ENCODE peak calls at places on chromosomes 4 and X, in eight cellular contexts. One of them, this sample, is unnamed.

GRCh38 chrX:25536307-25536970 is 520.7 kb upstream of the ARX start:
- DNase-seq in GM23248: no peak
- DNase-seq in breast epithelium: no peak
- DNase-seq in small intestine: no peak
- DNase-seq in OCI-LY7: no peak
- DNase-seq in AG04450: no peak
- DNase-seq in MM.1S: no peak
- DNase-seq in left ventricle myocardium inferior: no peak
- DNase-seq in this sample: no peak

GRCh38 chrX:47218920-47219815 is 687 bp downstream of the CDK16 start:
- DNase-seq in left ventricle myocardium inferior: peak; percentile 38
- DNase-seq in AG04450: no peak
- DNase-seq in small intestine: peak; percentile 47
- DNase-seq in GM23248: peak; percentile 47
- DNase-seq in MM.1S: peak; percentile 28
- DNase-seq in breast epithelium: no peak
- DNase-seq in OCI-LY7: peak; percentile 57
- DNase-seq in this sample: peak; percentile 9

GRCh38 chrX:63513825-63514574 is 162.9 kb upstream of the SPIN4 start:
- DNase-seq in left ventricle myocardium inferior: peak; percentile 16
- DNase-seq in GM23248: peak; percentile 84
- DNase-seq in breast epithelium: no peak
- DNase-seq in AG04450: peak; percentile 56
- DNase-seq in OCI-LY7: no peak
- DNase-seq in MM.1S: no peak
- DNase-seq in small intestine: no peak
- DNase-seq in this sample: peak; percentile 77

GRCh38 chr4:40055379-40055872 is 1.2 kb upstream of the N4BP2 start:
- DNase-seq in left ventricle myocardium inferior: no peak
- DNase-seq in OCI-LY7: no peak
- DNase-seq in GM23248: no peak
- DNase-seq in small intestine: no peak
- DNase-seq in AG04450: no peak
- DNase-seq in breast epithelium: no peak
- DNase-seq in MM.1S: no peak
- DNase-seq in this sample: no peak

GRCh38 chrX:43165343-43165920 is 387.5 kb upstream of the PPP1R2C start:
- DNase-seq in left ventricle myocardium inferior: no peak
- DNase-seq in OCI-LY7: no peak
- DNase-seq in breast epithelium: no peak
- DNase-seq in small intestine: no peak
- DNase-seq in MM.1S: no peak
- DNase-seq in AG04450: no peak
- DNase-seq in GM23248: no peak
- DNase-seq in this sample: no peak

GRCh38 chr4:54575919-54576318 is 81.8 kb upstream of the KIT start:
- DNase-seq in small intestine: no peak
- DNase-seq in AG04450: no peak
- DNase-seq in MM.1S: no peak
- DNase-seq in OCI-LY7: no peak
- DNase-seq in GM23248: no peak
- DNase-seq in breast epithelium: no peak
- DNase-seq in left ventricle myocardium inferior: no peak
- DNase-seq in this sample: no peak

GRCh38 chrX:115702982-115703381 is 142.0 kb downstream of the PLS3 start:
- DNase-seq in OCI-LY7: no peak
- DNase-seq in AG04450: no peak
- DNase-seq in small intestine: no peak
- DNase-seq in GM23248: no peak
- DNase-seq in breast epithelium: no peak
- DNase-seq in left ventricle myocardium inferior: no peak
- DNase-seq in MM.1S: no peak
- DNase-seq in this sample: no peak

GRCh38 chr4:40458683-40459082 is 123.5 kb downstream of the CHRNA9 start:
- DNase-seq in OCI-LY7: no peak
- DNase-seq in left ventricle myocardium inferior: no peak
- DNase-seq in breast epithelium: no peak
- DNase-seq in small intestine: no peak
- DNase-seq in GM23248: no peak
- DNase-seq in MM.1S: no peak
- DNase-seq in AG04450: no peak
- DNase-seq in this sample: no peak

DNA sequence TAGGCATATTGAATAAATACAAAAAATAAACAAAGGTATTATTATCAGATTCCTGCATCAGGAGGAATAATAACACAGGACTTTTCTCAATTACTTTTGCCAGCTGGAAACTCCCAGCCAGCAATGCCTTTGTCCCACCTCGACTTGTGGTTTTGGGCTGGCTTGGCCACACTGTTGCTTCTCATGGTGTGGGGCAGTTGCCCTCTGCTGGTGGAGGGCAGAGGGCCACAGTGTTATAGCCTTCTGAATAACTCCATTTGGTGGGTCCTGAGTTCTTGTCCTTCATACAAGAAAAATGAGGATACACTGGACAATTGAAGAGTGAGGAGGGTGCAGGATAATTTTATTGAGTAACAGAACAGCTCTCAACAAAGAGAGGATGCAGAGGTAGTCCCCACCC is 1206.0 kb upstream of the ADGRL3 start:
- DNase-seq in MM.1S: no peak
- DNase-seq in breast epithelium: no peak
- DNase-seq in AG04450: no peak
- DNase-seq in OCI-LY7: no peak
- DNase-seq in GM23248: no peak
- DNase-seq in left ventricle myocardium inferior: peak; percentile 14
- DNase-seq in small intestine: no peak
- DNase-seq in this sample: no peak
- H3K9me3 ChIP-seq in MM.1S: no peaks in the 10 kb centered on the region
- H3K9me3 ChIP-seq in breast epithelium: peaks cover 18% of the 10 kb centered on the region
- H3K9me3 ChIP-seq in AG04450: peaks cover 10% of the 10 kb centered on the region
- H3K9me3 ChIP-seq in OCI-LY7: peaks cover 5% of the 10 kb centered on the region
- H3K9me3 ChIP-seq in GM23248: peaks cover 6% of the 10 kb centered on the region
- H3K9me3 ChIP-seq in left ventricle myocardium inferior: peaks cover 26% of the 10 kb centered on the region
- H3K9me3 ChIP-seq in small intestine: no peaks in the 10 kb centered on the region
- H3K9me3 ChIP-seq in this sample: no peaks in the 10 kb centered on the region

GRCh38 chr4:95764961-95765360 is 74.9 kb upstream of the PDHA2 start:
- DNase-seq in left ventricle myocardium inferior: no peak
- DNase-seq in breast epithelium: no peak
- DNase-seq in AG04450: no peak
- DNase-seq in GM23248: no peak
- DNase-seq in small intestine: no peak
- DNase-seq in MM.1S: no peak
- DNase-seq in OCI-LY7: no peak
- DNase-seq in this sample: no peak
- H3K9me3 ChIP-seq in left ventricle myocardium inferior: peaks cover 13% of the 10 kb centered on the region
- H3K9me3 ChIP-seq in breast epithelium: peaks cover 11% of the 10 kb centered on the region
- H3K9me3 ChIP-seq in AG04450: no peaks in the 10 kb centered on the region
- H3K9me3 ChIP-seq in GM23248: no peaks in the 10 kb centered on the region
- H3K9me3 ChIP-seq in small intestine: no peaks in the 10 kb centered on the region
- H3K9me3 ChIP-seq in MM.1S: no peaks in the 10 kb centered on the region
- H3K9me3 ChIP-seq in OCI-LY7: no peaks in the 10 kb centered on the region
- H3K9me3 ChIP-seq in this sample: no peaks in the 10 kb centered on the region

DNA sequence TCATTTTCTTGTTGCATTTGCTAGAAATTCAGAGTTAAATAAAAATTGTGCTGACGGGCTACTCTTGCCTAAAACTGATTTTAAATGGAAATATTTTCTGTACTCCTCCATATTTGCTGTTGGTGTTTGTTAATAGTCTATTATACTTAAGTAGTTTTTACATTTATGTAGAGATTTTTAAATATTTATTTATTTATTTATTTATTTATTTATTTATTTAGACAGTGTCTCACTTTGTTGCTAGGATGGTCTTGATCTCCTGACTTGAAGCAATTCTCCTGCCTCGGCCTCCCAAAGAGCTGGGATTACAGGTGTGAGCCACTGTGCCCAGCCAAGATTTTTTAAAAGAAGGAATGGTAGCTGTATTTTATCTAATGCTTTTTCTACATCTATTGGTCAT is 68.1 kb downstream of the TMEM164 start:
- DNase-seq in GM23248: no peak
- DNase-seq in small intestine: no peak
- DNase-seq in breast epithelium: no peak
- DNase-seq in OCI-LY7: no peak
- DNase-seq in left ventricle myocardium inferior: no peak
- DNase-seq in AG04450: no peak
- DNase-seq in MM.1S: no peak
- DNase-seq in this sample: no peak
- H3K9me3 ChIP-seq in GM23248: no peaks in the 10 kb centered on the region
- H3K9me3 ChIP-seq in small intestine: no peaks in the 10 kb centered on the region
- H3K9me3 ChIP-seq in breast epithelium: peaks cover 22% of the 10 kb centered on the region
- H3K9me3 ChIP-seq in OCI-LY7: no peaks in the 10 kb centered on the region
- H3K9me3 ChIP-seq in left ventricle myocardium inferior: peaks cover 11% of the 10 kb centered on the region
- H3K9me3 ChIP-seq in AG04450: no peaks in the 10 kb centered on the region
- H3K9me3 ChIP-seq in MM.1S: no peaks in the 10 kb centered on the region
- H3K9me3 ChIP-seq in this sample: no peaks in the 10 kb centered on the region

DNA sequence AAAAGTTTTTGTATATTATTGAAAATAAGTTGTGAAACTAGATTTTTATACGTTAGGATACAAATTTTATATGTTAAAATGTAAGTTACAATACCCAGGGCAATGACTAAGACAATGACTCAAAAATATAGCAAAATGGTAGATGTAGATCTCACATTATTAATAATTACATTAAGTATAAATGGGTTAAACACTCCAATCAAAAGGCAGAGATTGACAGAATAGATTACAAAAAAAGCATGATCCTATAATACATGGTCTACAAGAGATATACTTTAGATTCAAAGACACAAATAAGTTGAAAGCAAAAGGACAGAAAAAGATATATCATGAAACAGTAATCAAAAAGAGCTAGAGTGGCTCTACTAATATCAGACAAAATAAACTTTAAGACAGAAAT is 210.9 kb upstream of the NHS start:
- DNase-seq in small intestine: no peak
- DNase-seq in GM23248: no peak
- DNase-seq in breast epithelium: no peak
- DNase-seq in AG04450: no peak
- DNase-seq in left ventricle myocardium inferior: no peak
- DNase-seq in OCI-LY7: no peak
- DNase-seq in MM.1S: no peak
- DNase-seq in this sample: no peak
- H3K9me3 ChIP-seq in small intestine: peaks cover 1% of the 10 kb centered on the region
- H3K9me3 ChIP-seq in GM23248: no peaks in the 10 kb centered on the region
- H3K9me3 ChIP-seq in breast epithelium: peaks cover 47% of the 10 kb centered on the region
- H3K9me3 ChIP-seq in AG04450: no peaks in the 10 kb centered on the region
- H3K9me3 ChIP-seq in left ventricle myocardium inferior: peaks cover 36% of the 10 kb centered on the region
- H3K9me3 ChIP-seq in OCI-LY7: no peaks in the 10 kb centered on the region
- H3K9me3 ChIP-seq in MM.1S: no peaks in the 10 kb centered on the region
- H3K9me3 ChIP-seq in this sample: peaks cover 6% of the 10 kb centered on the region

DNA sequence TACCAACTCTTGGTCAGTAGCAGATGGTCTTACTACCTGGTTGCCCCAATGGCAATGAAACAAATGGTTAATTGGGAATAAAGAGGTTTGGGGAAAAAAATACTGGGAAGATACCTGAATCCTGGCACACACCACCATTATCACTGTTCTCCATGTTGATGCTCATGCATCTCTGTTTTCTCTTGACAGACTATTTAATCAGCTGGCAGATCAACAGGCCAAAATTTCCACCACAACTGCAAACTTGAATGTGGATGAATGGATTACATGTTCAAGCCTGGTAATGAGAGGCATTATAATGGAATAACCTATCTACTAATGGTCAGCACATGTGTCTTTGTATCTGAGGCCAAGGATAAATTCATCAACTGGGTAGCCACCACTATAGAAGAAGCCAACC is 45.7 kb downstream of the ZNF721 start:
- DNase-seq in GM23248: no peak
- DNase-seq in AG04450: no peak
- DNase-seq in left ventricle myocardium inferior: no peak
- DNase-seq in MM.1S: no peak
- DNase-seq in small intestine: no peak
- DNase-seq in breast epithelium: no peak
- DNase-seq in OCI-LY7: no peak
- DNase-seq in this sample: no peak
- H3K9me3 ChIP-seq in GM23248: peaks cover 27% of the 10 kb centered on the region
- H3K9me3 ChIP-seq in AG04450: peaks cover 68% of the 10 kb centered on the region
- H3K9me3 ChIP-seq in left ventricle myocardium inferior: peaks cover 100% of the 10 kb centered on the region
- H3K9me3 ChIP-seq in MM.1S: peaks cover 5% of the 10 kb centered on the region
- H3K9me3 ChIP-seq in small intestine: peaks cover 6% of the 10 kb centered on the region
- H3K9me3 ChIP-seq in breast epithelium: peaks cover 100% of the 10 kb centered on the region
- H3K9me3 ChIP-seq in OCI-LY7: peaks cover 80% of the 10 kb centered on the region
- H3K9me3 ChIP-seq in this sample: peaks cover 11% of the 10 kb centered on the region

DNA sequence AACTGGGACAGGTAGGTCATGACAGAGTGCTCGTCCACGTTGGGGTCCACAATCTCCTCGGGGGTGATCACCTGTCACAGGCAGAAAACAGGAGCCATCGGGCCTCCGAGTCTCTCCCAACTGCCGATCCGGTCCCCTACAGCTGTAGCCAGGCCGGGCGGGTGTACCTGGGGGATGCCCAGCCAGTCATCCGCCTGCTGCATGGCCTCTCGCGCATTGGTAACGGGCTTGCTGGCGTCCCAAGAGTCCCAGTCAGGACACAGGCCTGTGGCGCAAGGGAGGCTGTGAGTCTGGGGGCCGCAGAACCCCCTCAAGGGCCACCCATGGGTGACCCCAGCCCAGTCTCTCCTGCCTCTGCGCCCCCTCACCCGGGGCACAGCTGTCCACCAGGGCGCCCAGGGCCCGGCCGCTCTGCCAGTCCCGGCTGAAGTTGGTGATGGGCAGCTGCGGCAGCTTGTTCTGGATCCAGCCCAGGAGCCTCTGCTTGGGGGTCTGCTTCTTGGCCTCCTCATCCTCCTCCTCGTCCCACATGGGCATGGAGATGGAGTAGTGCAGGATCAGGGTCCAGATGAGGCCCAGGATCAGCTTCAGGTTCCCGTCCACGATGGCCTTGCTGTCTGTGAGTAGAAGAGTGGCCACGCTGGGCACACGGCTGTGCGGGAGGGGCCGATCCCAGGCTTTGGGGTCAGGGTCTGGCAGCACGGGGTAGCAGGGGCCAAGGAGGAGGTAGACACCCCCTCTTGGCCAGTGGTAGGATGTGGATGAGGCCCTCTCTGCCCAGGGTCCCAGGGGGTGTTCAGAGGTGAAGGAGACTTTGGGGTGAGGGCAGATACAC is 6.7 kb downstream of the FLNA start:
- DNase-seq in MM.1S: no peak
- DNase-seq in breast epithelium: no peak
- DNase-seq in GM23248: no peak
- DNase-seq in left ventricle myocardium inferior: no peak
- DNase-seq in OCI-LY7: no peak
- DNase-seq in AG04450: no peak
- DNase-seq in small intestine: no peak
- DNase-seq in this sample: no peak
- H3K9me3 ChIP-seq in MM.1S: no peaks in the 10 kb centered on the region
- H3K9me3 ChIP-seq in breast epithelium: no peaks in the 10 kb centered on the region
- H3K9me3 ChIP-seq in GM23248: no peaks in the 10 kb centered on the region
- H3K9me3 ChIP-seq in left ventricle myocardium inferior: no peaks in the 10 kb centered on the region
- H3K9me3 ChIP-seq in OCI-LY7: no peaks in the 10 kb centered on the region
- H3K9me3 ChIP-seq in AG04450: no peaks in the 10 kb centered on the region
- H3K9me3 ChIP-seq in small intestine: no peaks in the 10 kb centered on the region
- H3K9me3 ChIP-seq in this sample: no peaks in the 10 kb centered on the region